ENCODE peak calls at places on chromosome X, in ten cellular contexts. H is choroid plexus epithelial cell, X is adrenal gland, A is cardiac muscle cell, D is body of pancreas, E is heart left ventricle, Z is lower lobe of right lung, B is HFF-Myc, G is AG10803, T is HCT116. S is an unnamed sample.

GRCh38 chrX:149569770-149570169 is 17.5 kb downstream of the MAGEA9B start:
- DNase-seq in H (peak), X (no peak), A (no peak), D (no peak), E (no peak), Z (no peak), B (no peak), G (no peak), T (no peak), S (peak)

GRCh38 chrX:121598356-121598755 is 550.9 kb downstream of the GLUD2 start:
- DNase-seq in H (no peak), X (no peak), A (no peak), D (no peak), E (no peak), Z (no peak), B (no peak), G (no peak), T (no peak), S (no peak)

GRCh38 chrX:151790421-151791160 is 56.0 kb downstream of the CNGA2 start:
- DNase-seq in H (peak), X (no peak), A (no peak), D (no peak), E (no peak), Z (no peak), B (no peak), G (peak), T (no peak), S (no peak)

GRCh38 chrX:134718329-134719317 is 60.4 kb upstream of the PLAC1 start:
- DNase-seq in H (peak), X (no peak), A (no peak), D (peak), E (peak), Z (peak), B (peak), G (peak), T (peak), S (peak)

GRCh38 chrX:9147631-9148189 is 113.8 kb upstream of the FAM9B start:
- DNase-seq in H (no peak), X (no peak), A (no peak), D (no peak), E (no peak), Z (no peak), B (no peak), G (no peak), T (no peak), S (no peak)

GRCh38 chrX:150364347-150365050 is 1.4 kb downstream of the MAMLD1 start:
- DNase-seq in H (no peak), X (peak), A (peak), D (peak), E (no peak), Z (peak), B (no peak), G (no peak), T (no peak), S (no peak)

GRCh38 chrX:108439961-108440696 is 491 bp downstream of the COL4A5 start:
- DNase-seq in H (peak), X (peak), A (peak), D (peak), E (peak), Z (peak), B (no peak), G (peak), T (no peak), S (no peak)

GRCh38 chrX:3713225-3713936 is at the start of gene PRKX:
- DNase-seq in H (peak), X (peak), A (peak), D (peak), E (peak), Z (peak), B (no peak), G (peak), T (no peak), S (peak)

GRCh38 chrX:8730812-8731578 is 942 bp downstream of the ANOS1 start:
- DNase-seq in H (no peak), X (no peak), A (peak), D (no peak), E (no peak), Z (no peak), B (no peak), G (no peak), T (no peak), S (no peak)

GRCh38 chrX:103776586-103776985 is at the start of gene PLP1:
- DNase-seq in H (no peak), X (no peak), A (no peak), D (no peak), E (no peak), Z (no peak), B (no peak), G (no peak), T (no peak), S (no peak)

GRCh38 chrX:103773445-103773844 is 3.2 kb upstream of the PLP1 start:
- DNase-seq in H (no peak), X (no peak), A (no peak), D (no peak), E (no peak), Z (no peak), B (no peak), G (no peak), T (no peak), S (no peak)

GRCh38 chrX:103779156-103779555 is 2.5 kb downstream of the PLP1 start:
- DNase-seq in H (peak), X (peak), A (no peak), D (no peak), E (no peak), Z (no peak), B (no peak), G (no peak), T (no peak), S (no peak)

GRCh38 chrX:103774070-103774642 is 2.5 kb upstream of the PLP1 start:
- DNase-seq in H (peak), X (peak), A (peak), D (peak), E (no peak), Z (no peak), B (no peak), G (peak), T (peak), S (peak)
- TF ChIP-seq CTCF in H (peak), X (peak), A (peak), D (peak), E (peak), Z (peak), B (peak), G (peak), T (peak), S (peak)

GRCh38 chrX:7219153-7219705 is 71.3 kb upstream of the PUDP start:
- DNase-seq in H (no peak), X (no peak), A (no peak), D (no peak), E (no peak), Z (no peak), B (no peak), G (no peak), T (no peak), S (peak)

GRCh38 chrX:7215842-7216241 is 67.9 kb upstream of the PUDP start:
- DNase-seq in H (no peak), X (no peak), A (no peak), D (no peak), E (no peak), Z (no peak), B (no peak), G (peak), T (no peak), S (no peak)

GRCh38 chrX:7216981-7217587 is 69.1 kb upstream of the PUDP start:
- DNase-seq in H (no peak), X (no peak), A (no peak), D (no peak), E (no peak), Z (no peak), B (no peak), G (no peak), T (no peak), S (no peak)

GRCh38 chrX:7218321-7219152 is 70.6 kb upstream of the PUDP start:
- DNase-seq in H (no peak), X (no peak), A (no peak), D (no peak), E (no peak), Z (no peak), B (no peak), G (no peak), T (no peak), S (no peak)

GRCh38 chrX:7214251-7214650 is 66.3 kb upstream of the PUDP start:
- DNase-seq in H (no peak), X (no peak), A (no peak), D (no peak), E (no peak), Z (no peak), B (no peak), G (peak), T (no peak), S (no peak)
- H3K4me3 ChIP-seq in H (no peak), X (no peak), A (no peak), D (no peak), E (no peak), Z (no peak), B (no peak), G (no peak), T (no peak), S (no peak)

GRCh38 chrX:129749069-129749468 is 10.3 kb downstream of the XPNPEP2 start:
- DNase-seq in H (no peak), X (no peak), A (no peak), D (no peak), E (no peak), Z (no peak), B (no peak), G (no peak), T (no peak), S (no peak)

GRCh38 chrX:129759576-129760061 is 20.1 kb upstream of the SASH3 start:
- DNase-seq in H (peak), X (peak), A (no peak), D (peak), E (peak), Z (peak), B (no peak), G (peak), T (no peak), S (peak)

GRCh38 chrX:129750971-129751370 is 12.2 kb downstream of the XPNPEP2 start:
- DNase-seq in H (no peak), X (no peak), A (no peak), D (no peak), E (no peak), Z (no peak), B (no peak), G (no peak), T (no peak), S (no peak)

GRCh38 chrX:129755779-129756650 is 17.2 kb downstream of the XPNPEP2 start:
- DNase-seq in H (no peak), X (no peak), A (no peak), D (no peak), E (no peak), Z (no peak), B (no peak), G (no peak), T (no peak), S (peak)

DNA sequence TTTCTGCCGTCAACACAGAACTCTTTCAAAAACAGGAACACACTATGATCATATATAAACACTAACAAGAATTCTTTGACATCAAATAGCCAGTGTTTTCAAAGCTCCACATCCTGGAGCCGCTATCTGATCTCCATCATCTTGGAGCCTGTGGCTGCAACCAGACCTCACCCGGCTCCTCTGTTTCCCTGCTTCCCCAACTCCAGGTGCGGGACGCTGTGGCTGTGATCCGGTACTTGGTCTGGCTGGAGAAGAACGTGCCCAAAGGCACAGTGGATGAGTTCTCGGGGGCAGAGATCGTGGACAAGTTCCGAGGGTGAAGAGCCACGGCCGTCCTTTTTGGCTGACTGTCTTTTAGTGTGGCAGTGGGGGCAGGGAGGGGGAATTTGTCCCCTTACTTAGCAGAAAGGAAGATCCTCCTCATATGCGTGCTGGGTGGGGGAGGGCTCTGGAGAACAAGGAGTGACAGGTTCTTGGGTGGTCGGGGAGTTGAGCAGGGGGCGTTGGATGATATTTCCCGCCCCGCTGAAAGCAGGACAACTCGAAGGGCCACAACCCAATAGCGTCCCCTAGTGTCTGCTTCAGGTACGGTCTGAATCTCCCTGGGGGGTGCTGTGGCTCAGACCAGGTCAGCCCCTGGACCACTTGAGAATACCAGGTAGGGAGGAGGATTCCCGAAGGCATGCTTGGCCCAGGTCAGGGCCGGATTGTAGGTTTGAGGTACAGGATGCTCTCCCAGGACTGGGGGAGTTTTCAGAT is 15.7 kb downstream of the XPNPEP2 start:
- DNase-seq in H (no peak), X (no peak), A (no peak), D (no peak), E (no peak), Z (no peak), B (no peak), G (no peak), T (no peak), S (no peak)
- TF ChIP-seq CTCF in H (no peak), X (no peak), A (peak), D (peak), E (no peak), Z (peak), B (peak), G (peak), T (peak), S (peak)

GRCh38 chrX:79366888-79367749 is at the start of gene ITM2A:
- DNase-seq in H (peak), X (peak), A (peak), D (peak), E (peak), Z (peak), B (no peak), G (no peak), T (no peak), S (peak)
- H3K4me3 ChIP-seq in H (peak), X (no peak), A (peak), D (peak), E (peak), Z (peak), B (no peak), G (no peak), T (no peak), S (peak)

GRCh38 chrX:39477438-39478120 is 620.2 kb downstream of the BCOR start:
- DNase-seq in H (no peak), X (peak), A (peak), D (peak), E (peak), Z (peak), B (no peak), G (peak), T (no peak), S (peak)
- TF ChIP-seq CTCF in H (no peak), X (no peak), A (peak), D (no peak), E (peak), Z (peak), B (peak), G (no peak), T (peak), S (peak)

GRCh38 chrX:49165901-49166881 is 3.6 kb downstream of the MAGIX start:
- DNase-seq in H (peak), X (peak), A (peak), D (peak), E (peak), Z (peak), B (no peak), G (peak), T (peak), S (peak)

GRCh38 chrX:49163555-49164419 is 1.2 kb downstream of the MAGIX start:
- DNase-seq in H (peak), X (peak), A (peak), D (peak), E (peak), Z (peak), B (no peak), G (peak), T (peak), S (peak)

GRCh38 chrX:49164589-49165360 is 2.2 kb downstream of the MAGIX start:
- DNase-seq in H (no peak), X (no peak), A (no peak), D (no peak), E (no peak), Z (no peak), B (no peak), G (no peak), T (no peak), S (no peak)

GRCh38 chrX:49167740-49168108 is 4.0 kb upstream of the PLP2 start:
- DNase-seq in H (no peak), X (no peak), A (no peak), D (no peak), E (no peak), Z (no peak), B (no peak), G (no peak), T (no peak), S (no peak)

GRCh38 chrX:49166914-49167739 is 4.6 kb downstream of the MAGIX start:
- DNase-seq in H (peak), X (peak), A (peak), D (peak), E (peak), Z (peak), B (no peak), G (peak), T (no peak), S (peak)
- H3K4me3 ChIP-seq in H (peak), X (no peak), A (no peak), D (no peak), E (peak), Z (peak), B (peak), G (peak), T (peak), S (peak)

GRCh38 chrX:131262738-131263679 is 26.1 kb downstream of the IGSF1 start:
- DNase-seq in H (no peak), X (peak), A (peak), D (peak), E (no peak), Z (no peak), B (no peak), G (no peak), T (peak), S (peak)
- TF ChIP-seq CTCF in H (no peak), X (no peak), A (no peak), D (peak), E (no peak), Z (no peak), B (no peak), G (no peak), T (peak), S (peak)

GRCh38 chrX:110021180-110022022 is 18.5 kb downstream of the TMEM164 start:
- DNase-seq in H (peak), X (no peak), A (no peak), D (no peak), E (peak), Z (no peak), B (no peak), G (peak), T (no peak), S (no peak)
- H3K4me3 ChIP-seq in H (no peak), X (no peak), A (no peak), D (no peak), E (no peak), Z (no peak), B (no peak), G (no peak), T (no peak), S (no peak)

GRCh38 chrX:47316276-47317025 is 53.9 kb upstream of the ZNF157 start:
- DNase-seq in H (peak), X (peak), A (peak), D (peak), E (no peak), Z (no peak), B (no peak), G (no peak), T (no peak), S (peak)

GRCh38 chrX:47321978-47322377 is 48.4 kb upstream of the ZNF157 start:
- DNase-seq in H (no peak), X (no peak), A (no peak), D (no peak), E (no peak), Z (no peak), B (no peak), G (no peak), T (no peak), S (no peak)

DNA sequence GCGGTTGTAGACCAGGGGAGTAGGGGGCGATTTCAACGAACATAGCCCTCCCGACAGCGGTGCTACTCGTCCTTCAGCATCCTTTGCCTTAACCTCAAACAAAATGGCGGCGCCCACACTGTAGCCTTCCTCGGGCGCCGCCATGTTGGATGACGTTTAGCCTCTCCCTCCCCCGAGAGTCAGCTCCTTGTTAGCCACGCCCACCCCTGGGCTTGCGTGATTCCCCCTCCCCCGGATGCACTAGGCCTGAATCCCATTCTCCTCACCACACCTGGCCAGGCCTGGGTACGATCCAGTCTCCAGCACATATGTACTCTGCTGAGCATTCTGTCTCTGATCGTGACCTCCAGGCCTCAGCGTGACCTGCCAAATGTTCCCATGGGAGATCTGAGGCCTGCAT is 49.0 kb upstream of the ZNF157 start:
- DNase-seq in H (peak), X (peak), A (peak), D (peak), E (peak), Z (peak), B (peak), G (peak), T (no peak), S (no peak)
- TF ChIP-seq CTCF in H (no peak), X (no peak), A (no peak), D (no peak), E (no peak), Z (no peak), B (no peak), G (no peak), T (no peak), S (no peak)

GRCh38 chrX:1802912-1803311 is 188.1 kb downstream of the ASMT start:
- DNase-seq in H (no peak), X (no peak), A (no peak), D (no peak), E (no peak), Z (no peak), B (no peak), G (no peak), T (no peak), S (no peak)

GRCh38 chrX:1809581-1809980 is 194.7 kb downstream of the ASMT start:
- DNase-seq in H (no peak), X (no peak), A (no peak), D (no peak), E (no peak), Z (no peak), B (no peak), G (no peak), T (no peak), S (no peak)

GRCh38 chrX:1807301-1807731 is 192.5 kb downstream of the ASMT start:
- DNase-seq in H (peak), X (peak), A (peak), D (no peak), E (no peak), Z (no peak), B (no peak), G (peak), T (no peak), S (no peak)
- H3K4me3 ChIP-seq in H (no peak), X (no peak), A (no peak), D (no peak), E (no peak), Z (no peak), B (no peak), G (no peak), T (peak), S (no peak)